ENCODE peak calls at places on chromosome 2, in ten cellular contexts. O is GM04504; L is GM03348; R is heart left ventricle; H is left cardiac atrium; D is AG09319; E is amniotic stem cell; W is CD4-positive, alpha-beta T cell; T is Right ventricle myocardium inferior; Z is NB4. G is an unnamed sample.

GRCh38 chr2:101047774-101048173 is 45.7 kb downstream of the RPL31 start:
- DNase-seq in W (no peak), O (no peak), H (no peak), Z (no peak), T (peak; percentile 78), R (peak; percentile 47), D (no peak), L (no peak), E (no peak), G (no peak)

GRCh38 chr2:232485333-232485756 is 2.3 kb downstream of the ECEL1 start:
- DNase-seq in Z (peak; percentile 34), W (no peak), L (no peak), T (no peak), E (no peak), D (no peak), H (no peak), O (no peak), R (no peak), G (no peak)

GRCh38 chr2:169468841-169469240 is 10.5 kb upstream of the BBS5 start:
- DNase-seq in H (no peak), D (no peak), L (no peak), T (no peak), W (no peak), O (no peak), R (no peak), E (no peak), Z (no peak), G (no peak)

GRCh38 chr2:232260075-232260474 is 118.5 kb upstream of the ALPP start:
- DNase-seq in R (peak; percentile 34), W (no peak), E (peak; percentile 78), T (no peak), H (no peak), O (peak; percentile 79), L (peak; percentile 93), D (peak; percentile 40), Z (peak; percentile 8), G (peak; percentile 89)

GRCh38 chr2:100857915-100858314 is 38.0 kb downstream of the NPAS2 start:
- DNase-seq in O (peak; percentile 72), T (no peak), E (peak; percentile 60), R (no peak), L (peak; percentile 81), W (no peak), H (no peak), D (peak; percentile 78), Z (no peak), G (peak; percentile 80)

GRCh38 chr2:233764264-233764663 is 4.2 kb downstream of the UGT1A1 start:
- DNase-seq in O (peak; percentile 38), D (peak; percentile 20), T (no peak), R (no peak), L (peak; percentile 38), E (no peak), Z (peak; percentile 27), H (no peak), W (no peak), G (no peak)

GRCh38 chr2:240123821-240124650 is 12.1 kb downstream of the COPS9 start:
- DNase-seq in D (no peak), O (no peak), H (no peak), R (no peak), W (no peak), T (peak; percentile 55), Z (no peak), L (no peak), E (no peak), G (no peak)

GRCh38 chr2:160674076-160674630 is 180.5 kb upstream of the RBMS1 start:
- DNase-seq in L (no peak), O (no peak), R (no peak), W (no peak), H (no peak), T (no peak), D (no peak), Z (no peak), E (no peak), G (no peak)

GRCh38 chr2:218323526-218324472 is 31.5 kb upstream of the TMBIM1 start:
- DNase-seq in D (no peak), L (peak; percentile 56), Z (peak; percentile 80), R (no peak), T (no peak), H (peak; percentile 57), W (no peak), O (peak; percentile 10), E (peak; percentile 43), G (no peak)

GRCh38 chr2:239285071-239285931 is 115.5 kb downstream of the HDAC4 start:
- DNase-seq in E (no peak), H (peak; percentile 21), O (no peak), T (peak; percentile 60), L (peak; percentile 40), W (no peak), R (no peak), Z (peak; percentile 89), D (no peak), G (no peak)

GRCh38 chr2:72754628-72755320 is 71.1 kb downstream of the EXOC6B start:
- DNase-seq in O (no peak), L (no peak), T (no peak), H (no peak), W (no peak), E (no peak), Z (no peak), R (no peak), D (no peak), G (no peak)

GRCh38 chr2:144849612-144850011 is 329.7 kb upstream of the ZEB2 start:
- DNase-seq in D (no peak), T (peak; percentile 53), H (no peak), E (no peak), W (no peak), Z (no peak), O (no peak), L (no peak), R (no peak), G (no peak)

GRCh38 chr2:166610180-166610919 is 116.3 kb upstream of the SCN7A start:
- DNase-seq in E (no peak), L (peak; percentile 12), T (peak; percentile 55), Z (peak; percentile 6), W (no peak), R (peak; percentile 30), O (no peak), D (no peak), H (no peak), G (no peak)